ENCODE peak calls at places on chromosome X, in five cellular contexts. Y is HL-60; F is CD4-positive, CD25-positive, alpha-beta regulatory T cell; N is astrocyte of the spinal cord; L is neuronal stem cell. U is an unnamed sample.

GRCh38 chrX:43958529-43958928 is 14.7 kb downstream of the NDP start:
- DNase-seq in F (peak), Y (peak), N (peak), L (peak), U (no peak)

GRCh38 chrX:38811515-38812239 is 10.4 kb downstream of the MID1IP1 start:
- DNase-seq in Y (no peak), F (peak), N (no peak), L (no peak), U (no peak)

GRCh38 chrX:21798677-21799219 is 40.7 kb upstream of the MBTPS2 start:
- DNase-seq in N (peak), Y (no peak), F (no peak), L (no peak), U (no peak)

GRCh38 chrX:19640693-19641374 is 125.5 kb upstream of the MAP3K15 start:
- DNase-seq in Y (no peak), N (no peak), L (no peak), F (no peak), U (no peak)

GRCh38 chrX:100829730-100830129 is 9.5 kb downstream of the CSTF2 start:
- DNase-seq in L (no peak), F (peak), N (peak), Y (peak), U (no peak)

GRCh38 chrX:3501833-3502535 is 155.5 kb upstream of the MXRA5 start:
- DNase-seq in F (no peak), N (peak), L (no peak), Y (no peak), U (no peak)

GRCh38 chrX:118780509-118780908 is 43.1 kb upstream of the ZCCHC12 start:
- DNase-seq in Y (no peak), F (no peak), L (no peak), N (no peak), U (no peak)

GRCh38 chrX:78314561-78314960 is 12.8 kb downstream of the CYSLTR1 start:
- DNase-seq in N (no peak), Y (peak), L (no peak), F (no peak), U (no peak)

GRCh38 chrX:134999469-134999868 is 8.7 kb downstream of the SMIM10 start:
- DNase-seq in F (peak), N (peak), L (no peak), Y (peak), U (no peak)

GRCh38 chrX:1524874-1525582 is 12.0 kb downstream of the P2RY8 start:
- DNase-seq in L (no peak), Y (no peak), F (no peak), N (no peak), U (no peak)

GRCh38 chrX:1518512-1518911 is 18.5 kb downstream of the P2RY8 start:
- DNase-seq in F (no peak), N (no peak), L (no peak), Y (no peak), U (no peak)

GRCh38 chrX:1519022-1519497 is 17.9 kb downstream of the P2RY8 start:
- DNase-seq in Y (no peak), F (no peak), L (no peak), N (no peak), U (no peak)

GRCh38 chrX:1520350-1520749 is 16.6 kb downstream of the P2RY8 start:
- DNase-seq in N (no peak), Y (no peak), F (no peak), L (no peak), U (no peak)

GRCh38 chrX:1521459-1521956 is 15.5 kb downstream of the P2RY8 start:
- DNase-seq in Y (peak), L (no peak), N (no peak), F (peak), U (peak)
- H3K4me3 ChIP-seq in Y (no peak), L (no peak), N (no peak), F (peak), U (no peak)

DNA sequence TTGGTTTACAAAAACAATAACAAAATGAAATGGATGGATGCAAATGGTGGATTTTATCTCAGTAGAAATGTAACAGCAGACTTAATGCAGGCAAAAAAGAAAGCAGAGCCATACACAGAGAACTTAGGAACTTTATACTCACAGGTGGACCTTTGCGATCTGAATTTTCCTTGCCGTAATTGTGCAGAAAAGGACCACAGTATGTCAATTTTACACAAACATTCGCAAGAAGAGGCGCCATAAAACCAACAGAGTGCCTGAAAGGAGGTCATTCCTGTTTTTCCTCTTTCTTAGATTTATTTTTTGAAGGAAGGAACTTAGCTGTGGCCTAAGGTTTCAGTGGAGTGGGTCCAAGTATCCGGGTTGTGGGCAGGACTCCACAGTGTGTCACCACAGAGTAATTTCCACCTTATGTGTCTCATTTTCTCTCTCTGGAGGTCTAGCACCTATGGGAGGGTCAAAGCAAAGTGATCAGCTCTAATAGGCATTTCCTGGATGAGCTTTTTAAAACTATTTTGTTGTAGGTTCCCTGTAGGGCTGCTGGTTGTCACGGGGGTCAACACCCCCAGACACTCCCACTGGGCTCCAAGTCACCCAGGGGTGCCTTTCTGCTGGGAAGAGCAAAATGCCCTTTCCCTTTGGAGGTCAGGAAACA is 24.7 kb upstream of the PBDC1 start:
- DNase-seq in N (peak), F (peak), Y (peak), L (no peak), U (no peak)
- H3K4me3 ChIP-seq in N (peak), F (peak), Y (no peak), L (peak), U (peak)

GRCh38 chrX:83508006-83508405 is at the start of gene POU3F4:
- DNase-seq in Y (no peak), L (no peak), F (no peak), N (peak), U (no peak)

GRCh38 chrX:83511208-83511607 is 3.1 kb downstream of the POU3F4 start:
- DNase-seq in N (peak), Y (no peak), L (no peak), F (no peak), U (no peak)

GRCh38 chrX:83510466-83511181 is 2.5 kb downstream of the POU3F4 start:
- DNase-seq in Y (no peak), F (no peak), L (no peak), N (peak), U (no peak)

GRCh38 chrX:83509246-83509801 is 1.2 kb downstream of the POU3F4 start:
- DNase-seq in Y (no peak), N (peak), L (no peak), F (no peak), U (no peak)

GRCh38 chrX:83508526-83509245 is 596 bp downstream of the POU3F4 start:
- DNase-seq in L (no peak), N (no peak), Y (no peak), F (no peak), U (no peak)
- H3K4me3 ChIP-seq in L (peak), N (peak), Y (no peak), F (no peak), U (no peak)

GRCh38 chrX:66017659-66018170 is 22.2 kb downstream of the VSIG4 start:
- DNase-seq in N (no peak), Y (peak), L (no peak), F (no peak), U (no peak)
- H3K4me3 ChIP-seq in N (no peak), Y (peak), L (no peak), F (no peak), U (no peak)

GRCh38 chrX:74422576-74423288 is 1.4 kb downstream of the SLC16A2 start:
- DNase-seq in L (peak), F (no peak), N (peak), Y (no peak), U (no peak)

GRCh38 chrX:74422029-74422352 is 698 bp downstream of the SLC16A2 start:
- DNase-seq in N (no peak), Y (no peak), L (no peak), F (no peak), U (no peak)

GRCh38 chrX:74420194-74421035 is 878 bp upstream of the SLC16A2 start:
- DNase-seq in N (peak), L (peak), Y (no peak), F (no peak), U (peak)

GRCh38 chrX:74421181-74422028 is at the start of gene SLC16A2:
- DNase-seq in Y (peak), N (peak), L (peak), F (peak), U (no peak)

GRCh38 chrX:74419861-74420193 is 1.5 kb upstream of the SLC16A2 start:
- DNase-seq in Y (no peak), N (no peak), F (no peak), L (peak), U (no peak)
- H3K4me3 ChIP-seq in Y (no peak), N (peak), F (no peak), L (peak), U (peak)

DNA sequence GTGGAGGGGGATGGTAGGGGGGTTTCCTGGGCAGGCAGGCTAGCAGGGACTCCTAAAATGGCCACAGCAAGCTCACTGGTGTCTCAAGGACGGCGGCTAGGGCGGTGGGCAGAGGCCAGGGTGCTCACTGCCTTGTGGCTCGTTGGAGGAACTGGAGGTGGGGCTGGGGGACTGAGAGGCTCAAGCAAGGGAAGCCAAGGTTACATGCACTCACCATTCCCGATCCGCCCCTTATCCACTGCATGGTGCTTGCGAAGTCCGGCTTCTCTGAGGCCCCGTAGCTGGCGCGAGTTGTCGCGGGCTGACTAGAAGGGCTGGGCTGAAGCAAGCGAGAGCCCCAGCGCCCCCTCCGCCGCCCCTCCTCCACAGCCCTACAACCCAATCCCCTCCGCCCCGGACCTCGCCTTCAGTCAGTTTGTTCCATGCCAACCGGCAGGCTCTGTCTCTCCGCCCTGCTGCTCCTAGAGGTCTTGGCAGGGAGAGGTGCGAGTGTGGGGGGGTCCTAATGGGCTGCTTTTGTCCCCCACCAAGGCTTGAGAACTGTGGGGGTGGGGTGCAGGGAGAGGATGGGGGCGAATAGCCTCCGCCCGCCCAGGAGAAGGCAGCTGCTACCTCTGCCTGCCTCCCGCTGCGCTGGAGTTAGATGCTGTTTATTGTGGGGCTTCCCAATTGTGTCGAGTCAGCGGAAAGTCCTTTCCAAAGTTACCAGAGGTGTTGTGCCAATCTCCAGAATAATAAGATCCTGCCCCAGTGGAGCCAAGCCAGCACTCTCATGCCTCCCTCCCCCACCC is at the start of gene ARHGEF9:
- DNase-seq in Y (no peak), L (peak), N (no peak), F (no peak), U (no peak)
- H3K4me3 ChIP-seq in Y (no peak), L (peak), N (peak), F (no peak), U (peak)

GRCh38 chrX:123743312-123743711 is 10.5 kb upstream of the THOC2 start:
- DNase-seq in F (no peak), N (no peak), Y (no peak), L (no peak), U (no peak)

GRCh38 chrX:123745511-123745910 is 12.7 kb upstream of the THOC2 start:
- DNase-seq in Y (no peak), F (no peak), N (no peak), L (no peak), U (no peak)

GRCh38 chrX:123739474-123739873 is 6.6 kb upstream of the THOC2 start:
- DNase-seq in F (no peak), L (no peak), Y (no peak), N (no peak), U (no peak)

GRCh38 chrX:123740006-123740405 is 7.2 kb upstream of the THOC2 start:
- DNase-seq in F (no peak), L (no peak), Y (no peak), N (no peak), U (no peak)

GRCh38 chrX:123742440-123742839 is 9.6 kb upstream of the THOC2 start:
- DNase-seq in F (no peak), Y (no peak), L (no peak), N (no peak), U (no peak)
- H3K4me3 ChIP-seq in F (no peak), Y (no peak), L (no peak), N (no peak), U (no peak)

DNA sequence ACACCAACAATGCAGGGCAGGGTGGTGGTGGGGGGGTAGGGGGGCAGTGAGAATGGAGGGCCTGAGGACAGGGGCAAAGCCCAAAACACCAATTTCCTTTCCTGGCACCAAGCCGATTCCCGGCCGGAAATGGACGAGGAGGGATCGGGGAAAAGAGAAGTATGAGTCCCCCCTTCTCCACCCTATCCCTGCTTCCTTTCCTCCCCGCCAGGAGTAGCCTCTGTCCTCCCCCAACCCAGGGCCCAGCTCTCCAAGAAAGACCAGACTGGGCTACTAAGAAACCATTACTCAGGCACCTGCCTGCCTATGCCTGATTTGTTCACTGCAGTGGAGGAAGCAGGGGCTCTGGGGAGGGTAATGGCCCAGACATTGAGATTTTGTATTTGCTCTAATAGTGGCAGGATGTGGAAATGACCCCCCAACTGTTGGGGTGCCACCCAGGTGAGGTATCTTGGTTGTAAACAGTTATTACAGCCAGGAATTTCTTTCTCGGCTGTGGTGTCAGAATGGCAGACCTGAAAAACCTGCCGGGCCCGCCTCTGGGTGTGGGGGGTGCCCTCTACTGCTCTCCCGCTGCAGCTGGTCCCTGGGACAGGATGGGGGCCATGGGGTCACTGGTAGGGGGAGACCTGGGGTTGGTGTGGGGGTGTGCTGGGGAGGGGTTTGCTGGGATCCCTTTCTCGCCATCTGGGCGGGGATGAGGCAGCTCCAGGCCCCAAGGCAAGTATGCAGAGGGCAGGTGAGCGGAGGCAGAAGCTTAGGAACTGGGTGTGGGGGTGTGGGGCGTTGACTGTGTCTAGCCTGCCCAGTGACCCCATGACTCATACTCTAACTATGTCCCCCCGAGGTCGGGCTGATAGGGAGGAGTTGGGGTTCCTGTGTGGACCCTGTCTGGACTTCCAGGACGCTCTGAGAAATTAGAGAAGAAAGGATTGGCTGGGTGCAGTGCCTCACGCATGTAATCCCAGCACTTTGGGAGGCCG is 701 bp downstream of the CCDC120 start:
- DNase-seq in L (no peak), F (no peak), N (no peak), Y (no peak), U (no peak)
- H3K4me3 ChIP-seq in L (no peak), F (no peak), N (no peak), Y (no peak), U (no peak)

U was measured in CD8-positive, alpha-beta T cell.